ENCODE peak calls at places on chromosomes 6 and 20, in four cellular contexts. P, N, I and K are unnamed samples. For H3K27me3, the result is how much of the 10 kb centered on the place peaks cover.

GRCh38 chr20:57332105-57333089 is 2.8 kb downstream of the SPO11 start:
- DNase-seq in N (no peak), P (no peak), I (no peak), K (no peak)

GRCh38 chr6:44388876-44389275 is 1.4 kb downstream of the CDC5L start:
- DNase-seq in I (peak), N (no peak), P (no peak), K (no peak)

GRCh38 chr6:11650297-11650696 is 112.7 kb downstream of the TMEM170B start:
- DNase-seq in P (peak), N (no peak), I (peak), K (peak)

GRCh38 chr6:154289818-154290508 is 66.6 kb downstream of the IPCEF1 start:
- DNase-seq in I (peak), P (no peak), N (no peak), K (no peak)

GRCh38 chr20:2244993-2245392 is 50.8 kb upstream of the TGM3 start:
- DNase-seq in I (no peak), P (no peak), N (no peak), K (no peak)

GRCh38 chr6:137351890-137352289 is 132.7 kb upstream of the IFNGR1 start:
- DNase-seq in I (no peak), P (peak), N (no peak), K (no peak)

GRCh38 chr6:30238178-30238795 is 25.1 kb upstream of the TRIM26 start:
- DNase-seq in I (peak), N (no peak), P (peak), K (peak)

GRCh38 chr6:156686429-156686939 is 90.7 kb upstream of the ARID1B start:
- DNase-seq in P (peak), I (peak), N (no peak), K (no peak)

GRCh38 chr20:14336667-14337066 is 745 bp downstream of the FLRT3 start:
- DNase-seq in P (peak), N (no peak), I (peak), K (no peak)

GRCh38 chr6:154276810-154277577 is 79.6 kb downstream of the IPCEF1 start:
- DNase-seq in I (peak), N (no peak), P (no peak), K (peak)

GRCh38 chr20:30593572-30593971 is 663.9 kb upstream of the DEFB115 start:
- DNase-seq in P (no peak), N (no peak), I (no peak), K (no peak)

GRCh38 chr6:56293756-56294155 is 46.4 kb upstream of the COL21A1 start:
- DNase-seq in P (no peak), N (no peak), I (no peak), K (peak)

GRCh38 chr6:140697585-140697984 is 1323.1 kb upstream of the CITED2 start:
- DNase-seq in P (no peak), N (no peak), I (no peak), K (no peak)

GRCh38 chr6:152746172-152746553 is 4.4 kb upstream of the VIP start:
- DNase-seq in I (no peak), P (peak), N (no peak), K (no peak)

GRCh38 chr20:63829943-63830820 is 882 bp downstream of the ZBTB46 start:
- DNase-seq in I (peak), P (peak), N (no peak), K (no peak)

GRCh38 chr20:63828951-63829350 is 2.1 kb downstream of the ZBTB46 start:
- DNase-seq in N (no peak), P (no peak), I (no peak), K (no peak)

GRCh38 chr20:63829598-63829942 is 1.5 kb downstream of the ZBTB46 start:
- DNase-seq in N (no peak), P (no peak), I (no peak), K (no peak)

GRCh38 chr20:63828124-63828523 is 2.9 kb downstream of the ZBTB46 start:
- DNase-seq in N (no peak), I (no peak), P (no peak), K (no peak)

GRCh38 chr20:63828545-63828944 is 2.5 kb downstream of the ZBTB46 start:
- DNase-seq in N (no peak), I (no peak), P (no peak), K (no peak)
- H3K27me3 ChIP-seq in N (under half), I (under half), P (under half), K (under half)

DNA sequence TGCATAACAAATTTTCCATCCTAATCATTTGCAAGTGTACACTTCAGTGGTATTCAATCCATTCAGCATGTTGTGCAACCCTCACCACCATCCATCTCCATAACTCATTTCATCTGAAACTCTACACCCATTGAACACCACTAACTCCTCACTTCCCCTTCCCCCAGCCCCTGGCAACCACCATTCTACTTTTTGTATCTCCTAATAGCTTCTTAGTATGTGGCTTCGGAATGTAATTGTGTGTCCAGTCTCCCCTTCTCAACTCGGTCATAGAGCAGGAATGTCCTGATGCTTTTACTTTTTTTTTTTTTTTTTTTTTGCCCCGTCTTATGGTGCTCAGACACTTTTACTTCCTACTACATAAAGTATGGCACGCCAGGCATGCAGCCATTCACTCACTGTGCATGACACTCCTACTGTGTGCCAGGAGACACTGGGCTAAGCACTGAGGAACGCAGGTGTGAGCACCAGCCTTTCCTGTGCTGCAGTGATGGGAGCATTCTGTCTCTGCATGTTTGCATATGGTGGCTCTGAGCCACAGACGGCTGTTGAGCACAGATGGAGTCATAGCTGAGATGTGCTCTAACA is 15.3 kb downstream of the HCK start:
- DNase-seq in P (peak), I (no peak), N (no peak), K (no peak)
- H3K27ac ChIP-seq in P (peak), I (no peak), N (no peak), K (no peak)

DNA sequence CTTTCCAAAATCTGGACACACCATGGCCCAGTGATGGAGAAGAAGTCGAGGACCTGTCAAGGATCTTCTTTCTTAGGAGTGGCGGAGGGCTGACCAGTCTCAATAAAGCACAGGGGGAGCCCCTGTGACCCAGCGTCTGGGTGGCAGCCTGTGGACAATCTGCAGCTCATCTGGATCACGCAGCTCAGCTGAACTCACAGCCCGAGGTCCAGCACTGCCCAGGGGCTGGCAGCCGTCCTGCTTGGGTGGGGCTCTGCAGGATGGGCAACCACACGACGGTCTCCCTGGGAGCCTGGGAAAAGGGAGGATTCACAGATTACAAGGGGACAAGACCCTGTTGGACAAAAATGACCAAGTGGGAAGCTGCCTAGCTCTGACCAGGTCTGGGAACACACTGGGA is 110.8 kb downstream of the MYLK4 start:
- DNase-seq in P (no peak), N (no peak), I (no peak), K (no peak)
- H3K27me3 ChIP-seq in P (under half), N (under half), I (under half), K (under half)

DNA sequence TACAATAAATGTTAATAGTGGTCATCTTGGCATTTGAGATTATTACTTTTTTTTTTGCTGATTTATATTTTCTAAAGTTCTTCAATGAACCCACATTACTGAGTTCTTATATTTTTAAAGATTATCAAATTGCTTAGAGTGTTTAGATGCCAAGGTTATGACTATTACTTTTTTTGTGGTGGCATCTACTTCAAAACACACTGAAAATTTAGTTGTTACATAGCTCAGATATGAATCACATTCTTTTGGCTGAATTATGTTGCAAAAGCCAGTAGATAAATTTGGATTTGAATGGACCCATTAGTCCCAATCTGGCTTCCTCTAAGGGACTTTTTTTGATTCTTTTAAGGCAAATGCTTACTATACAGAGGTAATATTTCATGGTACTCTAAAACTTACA is 8.9 kb downstream of the UTRN start:
- DNase-seq in N (no peak), P (no peak), I (no peak), K (peak)
- H3K27ac ChIP-seq in N (no peak), P (peak), I (no peak), K (no peak)